ENCODE peak calls at places on chromosome 21, in five cellular contexts. N, E, Q, P and M are unnamed samples.

GRCh38 chr21:45549670-45550463 is 7.6 kb upstream of the SLC19A1 start:
- DNase-seq in E (no peak), N (no peak), P (no peak), Q (no peak), M (no peak)

GRCh38 chr21:41593051-41593783 is 85.3 kb upstream of the TMPRSS2 start:
- DNase-seq in N (no peak), P (no peak), E (no peak), Q (no peak), M (no peak)

GRCh38 chr21:45469273-45470086 is 64.5 kb downstream of the COL18A1 start:
- DNase-seq in Q (no peak), E (no peak), P (no peak), N (no peak), M (no peak)

GRCh38 chr21:39066829-39067785 is 116.1 kb downstream of the PSMG1 start:
- DNase-seq in P (no peak), Q (no peak), N (no peak), E (no peak), M (no peak)

GRCh38 chr21:29125199-29125598 is 5.2 kb upstream of the MAP3K7CL start:
- DNase-seq in P (no peak), Q (no peak), E (no peak), N (no peak), M (no peak)

GRCh38 chr21:39104911-39105310 is 78.3 kb downstream of the PSMG1 start:
- DNase-seq in E (no peak), P (no peak), N (no peak), Q (no peak), M (no peak)

GRCh38 chr21:46662367-46662654 is 26.8 kb downstream of the PRMT2 start:
- DNase-seq in Q (no peak), P (no peak), N (no peak), E (no peak), M (no peak)

GRCh38 chr21:36803051-36803709 is 104.3 kb downstream of the SIM2 start:
- DNase-seq in P (no peak), E (no peak), N (no peak), Q (no peak), M (no peak)

GRCh38 chr21:44258056-44258725 is 3.5 kb downstream of the DNMT3L start:
- DNase-seq in P (no peak), E (no peak), N (no peak), Q (no peak), M (no peak)